ENCODE peak calls at places on chromosome 5, in ten cellular contexts. T is ELR; N is HFFc6; L is HS-5; S is NCI-H2081; B is EL; A is activated naive CD4-positive, alpha-beta T cell treated with anti-CD3 and anti-CD28 coated beads, Interleukin-2, amount 50 U/mL, for 16 hours; W is kidney tubule cell; O is PC-9; Y is DMS 273 treated with DMSO at 0.1 percent for 48 hours. G is an unnamed sample.

GRCh38 chr5:97923496-97923895 is 740.4 kb upstream of the RIOK2 start:
- DNase-seq in Y (no peak), W (no peak), N (no peak), B (no peak), S (no peak), O (no peak), L (no peak), A (no peak), T (no peak), G (no peak)

GRCh38 chr5:74516217-74516636 is 124.3 kb downstream of the ENC1 start:
- DNase-seq in N (peak; percentile 5), T (peak; percentile 64), S (no peak), A (no peak), B (peak; percentile 80), O (no peak), L (peak; percentile 56), Y (no peak), W (peak; percentile 76), G (no peak)

GRCh38 chr5:96961053-96961452 is 25.2 kb downstream of the LNPEP start:
- DNase-seq in B (no peak), Y (no peak), L (no peak), W (no peak), A (no peak), S (no peak), O (no peak), N (no peak), T (peak; percentile 18), G (no peak)

GRCh38 chr5:143696920-143697319 is 115.0 kb upstream of the HMHB1 start:
- DNase-seq in O (no peak), W (no peak), S (no peak), T (no peak), A (no peak), Y (no peak), N (no peak), B (no peak), L (no peak), G (no peak)

GRCh38 chr5:17989567-17989966 is 355.3 kb downstream of the TAF11L14 start:
- DNase-seq in T (no peak), Y (no peak), N (no peak), L (no peak), A (no peak), S (no peak), O (no peak), B (no peak), W (no peak), G (no peak)

GRCh38 chr5:10046681-10047080 is 203.0 kb downstream of the ATPSCKMT start:
- DNase-seq in L (no peak), N (no peak), O (no peak), W (no peak), S (no peak), Y (no peak), A (no peak), T (no peak), B (no peak), G (no peak)

GRCh38 chr5:59744531-59744992 is 149.0 kb downstream of the PDE4D start:
- DNase-seq in W (peak; percentile 86), A (no peak), T (peak; percentile 85), L (peak; percentile 63), B (peak; percentile 14), S (peak; percentile 89), N (peak; percentile 56), O (peak; percentile 78), Y (no peak), G (no peak)

GRCh38 chr5:66929281-66929680 is 267.3 kb downstream of the CD180 start:
- DNase-seq in L (no peak), N (no peak), A (no peak), S (no peak), T (no peak), O (no peak), Y (no peak), W (no peak), B (no peak), G (no peak)

GRCh38 chr5:433836-434235 is 9.1 kb upstream of the EXOC3 start:
- DNase-seq in B (no peak), S (no peak), W (no peak), A (no peak), N (no peak), Y (no peak), O (no peak), T (no peak), L (no peak), G (no peak)

GRCh38 chr5:143898381-143898780 is 86.4 kb downstream of the HMHB1 start:
- DNase-seq in A (no peak), L (no peak), N (no peak), T (no peak), S (no peak), B (no peak), Y (no peak), O (no peak), W (no peak), G (no peak)

GRCh38 chr5:115324021-115324420 is 27.6 kb upstream of the CCDC112 start:
- DNase-seq in B (peak; percentile 44), N (no peak), L (no peak), O (no peak), T (peak; percentile 61), Y (no peak), A (no peak), W (peak; percentile 19), S (no peak), G (no peak)

GRCh38 chr5:3601060-3601710 is 5.6 kb downstream of the IRX1 start:
- DNase-seq in B (no peak), O (no peak), A (no peak), W (peak; percentile 18), Y (no peak), N (no peak), L (no peak), T (no peak), S (no peak), G (no peak)

GRCh38 chr5:38347040-38347763 is 88.8 kb downstream of the EGFLAM start:
- DNase-seq in N (no peak), B (peak; percentile 50), T (peak; percentile 52), W (peak; percentile 98), S (no peak), L (no peak), A (no peak), Y (no peak), O (no peak), G (no peak)

GRCh38 chr5:146620031-146620662 is 104.2 kb upstream of the GPR151 start:
- DNase-seq in B (no peak), A (no peak), W (no peak), N (no peak), S (no peak), L (no peak), O (no peak), Y (no peak), T (no peak), G (no peak)

GRCh38 chr5:42919600-42919999 is 107.9 kb upstream of the SELENOP start:
- DNase-seq in Y (no peak), B (no peak), N (no peak), W (peak; percentile 8), L (no peak), T (no peak), A (no peak), S (no peak), O (no peak), G (no peak)

GRCh38 chr5:58071566-58071965 is 388.3 kb downstream of the PLK2 start:
- DNase-seq in S (no peak), A (no peak), N (no peak), B (no peak), L (no peak), T (no peak), Y (no peak), O (no peak), W (no peak), G (no peak)

GRCh38 chr5:14581891-14582796 is 552 bp downstream of the OTULINL start:
- DNase-seq in N (peak; percentile 23), O (no peak), Y (no peak), T (peak; percentile 72), W (peak; percentile 64), S (peak; percentile 84), B (peak; percentile 46), A (peak; percentile 86), L (peak; percentile 25), G (peak; percentile 33)

GRCh38 chr5:100575815-100576214 is 40.6 kb downstream of the FAM174A start:
- DNase-seq in N (no peak), L (no peak), Y (no peak), B (no peak), T (no peak), A (no peak), S (no peak), W (no peak), O (no peak), G (no peak)

GRCh38 chr5:36073595-36074216 is 7.0 kb upstream of the UGT3A2 start:
- DNase-seq in S (peak; percentile 57), B (peak; percentile 13), Y (no peak), T (peak; percentile 34), L (no peak), O (no peak), W (no peak), N (no peak), A (no peak), G (peak; percentile 22)

GRCh38 chr5:137796279-137796678 is 42.1 kb upstream of the HNRNPA0 start:
- DNase-seq in O (no peak), L (no peak), B (no peak), T (no peak), W (no peak), A (no peak), Y (no peak), S (no peak), N (no peak), G (no peak)

GRCh38 chr5:150294551-150295071 is 5.0 kb upstream of the CAMK2A start:
- DNase-seq in N (no peak), Y (no peak), L (no peak), T (no peak), S (no peak), O (no peak), W (no peak), A (no peak), B (no peak), G (no peak)

GRCh38 chr5:171750316-171750788 is 35.3 kb upstream of the SMIM23 start:
- DNase-seq in T (peak; percentile 40), A (no peak), W (no peak), N (peak; percentile 12), O (no peak), S (no peak), L (no peak), Y (no peak), B (peak; percentile 20), G (peak; percentile 8)

GRCh38 chr5:100553209-100553608 is 18.0 kb downstream of the FAM174A start:
- DNase-seq in A (no peak), T (peak; percentile 26), S (no peak), O (no peak), B (peak; percentile 3), W (no peak), L (no peak), N (peak; percentile 14), Y (no peak), G (no peak)

GRCh38 chr5:14400085-14400484 is 181.5 kb upstream of the OTULINL start:
- DNase-seq in N (peak; percentile 74), O (no peak), T (peak; percentile 87), W (peak; percentile 66), A (no peak), B (peak; percentile 88), L (peak; percentile 83), S (no peak), Y (no peak), G (no peak)

GRCh38 chr5:89471115-89471514 is 588.1 kb upstream of the MEF2C start:
- DNase-seq in Y (no peak), A (no peak), L (no peak), O (no peak), S (no peak), T (no peak), B (no peak), N (no peak), W (no peak), G (no peak)

GRCh38 chr5:153748823-153749222 is 258.4 kb downstream of the GRIA1 start:
- DNase-seq in S (no peak), W (no peak), O (no peak), B (no peak), L (no peak), Y (no peak), A (no peak), N (no peak), T (no peak), G (no peak)

G was measured in HCT116.